ENCODE peak calls at places on chromosomes 13 and 19, in six cellular contexts. One of them, this sample, is unnamed.

GRCh38 chr19:31819837-31820236 is 470.6 kb upstream of the TSHZ3 start:
- DNase-seq in CD8-positive, alpha-beta T cell: no peak
- DNase-seq in cardiac muscle cell: no peak
- DNase-seq in lung: no peak
- DNase-seq in pancreas: no peak
- DNase-seq in mammary epithelial cell: no peak
- DNase-seq in this sample: no peak

GRCh38 chr19:13847900-13848677 is 28.8 kb upstream of the NANOS3 start:
- DNase-seq in mammary epithelial cell: no peak
- DNase-seq in cardiac muscle cell: no peak
- DNase-seq in lung: no peak
- DNase-seq in pancreas: no peak
- DNase-seq in CD8-positive, alpha-beta T cell: no peak
- DNase-seq in this sample: no peak

GRCh38 chr19:46218160-46218559 is 11.4 kb upstream of the IGFL1 start:
- DNase-seq in cardiac muscle cell: peak
- DNase-seq in lung: no peak
- DNase-seq in mammary epithelial cell: peak
- DNase-seq in CD8-positive, alpha-beta T cell: no peak
- DNase-seq in pancreas: no peak
- DNase-seq in this sample: no peak

GRCh38 chr19:34173145-34173956 is 1.0 kb downstream of the LSM14A start:
- DNase-seq in cardiac muscle cell: peak
- DNase-seq in mammary epithelial cell: peak
- DNase-seq in CD8-positive, alpha-beta T cell: no peak
- DNase-seq in lung: peak
- DNase-seq in pancreas: no peak
- DNase-seq in this sample: no peak

GRCh38 chr19:35168261-35168660 is 13.7 kb downstream of the FXYD5 start:
- DNase-seq in mammary epithelial cell: peak
- DNase-seq in pancreas: no peak
- DNase-seq in cardiac muscle cell: no peak
- DNase-seq in CD8-positive, alpha-beta T cell: no peak
- DNase-seq in lung: no peak
- DNase-seq in this sample: no peak

GRCh38 chr13:97109841-97110492 is 112.2 kb upstream of the MBNL2 start:
- DNase-seq in mammary epithelial cell: peak
- DNase-seq in cardiac muscle cell: peak
- DNase-seq in lung: peak
- DNase-seq in CD8-positive, alpha-beta T cell: peak
- DNase-seq in pancreas: peak
- DNase-seq in this sample: peak

GRCh38 chr13:33006646-33007045 is 9.6 kb upstream of the KL start:
- DNase-seq in lung: no peak
- DNase-seq in mammary epithelial cell: no peak
- DNase-seq in pancreas: no peak
- DNase-seq in CD8-positive, alpha-beta T cell: no peak
- DNase-seq in cardiac muscle cell: no peak
- DNase-seq in this sample: no peak

GRCh38 chr13:21074601-21075302 is 13.4 kb upstream of the LATS2 start:
- DNase-seq in CD8-positive, alpha-beta T cell: peak
- DNase-seq in mammary epithelial cell: no peak
- DNase-seq in pancreas: no peak
- DNase-seq in lung: no peak
- DNase-seq in cardiac muscle cell: no peak
- DNase-seq in this sample: no peak

GRCh38 chr13:27625839-27626238 is 4.1 kb downstream of the POLR1D start:
- DNase-seq in cardiac muscle cell: no peak
- DNase-seq in pancreas: no peak
- DNase-seq in CD8-positive, alpha-beta T cell: no peak
- DNase-seq in mammary epithelial cell: no peak
- DNase-seq in lung: no peak
- DNase-seq in this sample: no peak

GRCh38 chr13:27628081-27628480 is 6.4 kb downstream of the POLR1D start:
- DNase-seq in pancreas: no peak
- DNase-seq in CD8-positive, alpha-beta T cell: no peak
- DNase-seq in cardiac muscle cell: no peak
- DNase-seq in mammary epithelial cell: no peak
- DNase-seq in lung: no peak
- DNase-seq in this sample: no peak

GRCh38 chr13:27624071-27624470 is 2.4 kb downstream of the POLR1D start:
- DNase-seq in cardiac muscle cell: no peak
- DNase-seq in lung: no peak
- DNase-seq in pancreas: no peak
- DNase-seq in CD8-positive, alpha-beta T cell: no peak
- DNase-seq in mammary epithelial cell: no peak
- DNase-seq in this sample: no peak

GRCh38 chr13:27631156-27631555 is 9.5 kb downstream of the POLR1D start:
- DNase-seq in CD8-positive, alpha-beta T cell: no peak
- DNase-seq in mammary epithelial cell: no peak
- DNase-seq in pancreas: no peak
- DNase-seq in lung: no peak
- DNase-seq in cardiac muscle cell: no peak
- DNase-seq in this sample: no peak

DNA sequence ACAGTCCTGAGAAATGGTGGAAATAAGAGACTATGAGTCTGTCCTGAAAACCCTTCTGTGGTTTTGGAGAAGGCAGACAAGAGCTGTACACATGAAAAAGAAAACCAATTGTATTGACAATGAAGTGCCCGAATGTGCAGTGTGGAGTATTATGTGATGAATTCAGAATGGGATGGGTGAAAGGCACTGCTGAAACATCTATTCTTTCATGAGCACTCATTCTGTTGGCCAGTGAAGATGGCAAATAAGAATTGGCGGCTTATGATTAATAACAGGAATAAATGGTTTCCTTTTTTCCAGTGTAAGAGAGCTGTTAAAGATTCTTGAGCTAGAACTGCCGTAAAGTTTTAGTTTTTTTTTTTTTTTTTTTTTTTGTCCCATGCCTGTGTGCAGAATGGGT is 5.7 kb downstream of the POLR1D start:
- DNase-seq in CD8-positive, alpha-beta T cell: no peak
- DNase-seq in mammary epithelial cell: no peak
- DNase-seq in lung: no peak
- DNase-seq in cardiac muscle cell: no peak
- DNase-seq in pancreas: no peak
- DNase-seq in this sample: no peak
- H3K27ac ChIP-seq in CD8-positive, alpha-beta T cell: no peak
- H3K27ac ChIP-seq in mammary epithelial cell: no peak
- H3K27ac ChIP-seq in lung: no peak
- H3K27ac ChIP-seq in cardiac muscle cell: no peak
- H3K27ac ChIP-seq in pancreas: no peak
- H3K27ac ChIP-seq in this sample: no peak

DNA sequence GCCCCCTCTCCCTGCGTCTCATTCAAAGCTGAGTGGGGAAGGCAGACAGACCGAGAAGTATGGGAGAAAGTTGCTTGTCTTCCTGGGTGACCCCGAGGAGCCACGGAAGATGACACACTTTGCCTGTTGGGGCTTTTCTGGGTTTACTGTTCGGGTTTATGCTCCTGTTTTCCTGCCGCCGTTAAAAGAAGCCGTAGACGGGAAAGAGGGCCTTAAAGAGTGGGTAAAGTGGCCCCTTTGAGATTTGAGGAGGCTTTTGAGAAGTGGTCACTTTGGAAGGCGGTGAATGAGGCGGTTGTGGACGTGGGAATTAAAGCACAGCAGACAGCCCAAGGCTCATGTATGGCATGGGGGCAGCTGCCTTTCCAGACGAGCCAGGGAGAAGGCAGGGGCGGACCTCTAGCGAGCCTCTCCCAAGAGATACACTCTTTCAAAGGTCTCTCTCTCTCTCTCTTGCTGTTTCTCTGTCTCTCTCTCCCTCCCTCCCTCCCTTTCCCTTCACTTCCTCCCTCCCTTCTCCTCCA is 493 bp upstream of the LHFPL6 start:
- DNase-seq in cardiac muscle cell: peak
- DNase-seq in lung: peak
- DNase-seq in CD8-positive, alpha-beta T cell: no peak
- DNase-seq in pancreas: no peak
- DNase-seq in mammary epithelial cell: no peak
- DNase-seq in this sample: peak
- H3K27ac ChIP-seq in cardiac muscle cell: peak
- H3K27ac ChIP-seq in lung: peak
- H3K27ac ChIP-seq in CD8-positive, alpha-beta T cell: no peak
- H3K27ac ChIP-seq in pancreas: peak
- H3K27ac ChIP-seq in mammary epithelial cell: peak
- H3K27ac ChIP-seq in this sample: peak

DNA sequence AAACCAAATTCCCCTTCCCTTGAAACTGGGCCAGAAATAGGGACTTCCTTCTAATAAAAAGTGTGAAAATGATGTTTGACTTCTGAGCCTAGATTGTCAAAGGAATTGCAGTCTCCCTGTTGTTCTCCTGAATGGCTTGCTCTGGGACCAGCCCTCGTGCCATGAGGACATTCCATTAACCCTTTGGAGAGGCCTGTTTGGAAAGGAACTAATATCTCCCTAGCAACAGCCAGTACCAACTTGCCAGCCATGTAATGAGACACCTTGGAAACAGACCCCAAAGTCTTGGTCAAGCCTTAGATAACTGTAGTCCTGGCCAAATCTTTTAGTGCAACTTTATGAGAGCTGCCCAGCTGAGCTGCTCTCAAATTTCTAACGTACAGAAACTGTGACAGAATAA is 8.1 kb upstream of the SIAH3 start:
- DNase-seq in CD8-positive, alpha-beta T cell: no peak
- DNase-seq in cardiac muscle cell: peak
- DNase-seq in lung: no peak
- DNase-seq in mammary epithelial cell: peak
- DNase-seq in pancreas: no peak
- DNase-seq in this sample: no peak
- H3K27ac ChIP-seq in CD8-positive, alpha-beta T cell: no peak
- H3K27ac ChIP-seq in cardiac muscle cell: no peak
- H3K27ac ChIP-seq in lung: no peak
- H3K27ac ChIP-seq in mammary epithelial cell: no peak
- H3K27ac ChIP-seq in pancreas: no peak
- H3K27ac ChIP-seq in this sample: no peak

GRCh38 chr13:47930649-47931165 is 70.4 kb downstream of the SUCLA2 start:
- DNase-seq in pancreas: no peak
- DNase-seq in lung: no peak
- DNase-seq in mammary epithelial cell: no peak
- DNase-seq in CD8-positive, alpha-beta T cell: no peak
- DNase-seq in cardiac muscle cell: no peak
- DNase-seq in this sample: no peak

GRCh38 chr13:47929156-47929555 is 71.9 kb downstream of the SUCLA2 start:
- DNase-seq in cardiac muscle cell: no peak
- DNase-seq in mammary epithelial cell: no peak
- DNase-seq in lung: no peak
- DNase-seq in CD8-positive, alpha-beta T cell: no peak
- DNase-seq in pancreas: no peak
- DNase-seq in this sample: no peak

GRCh38 chr13:47932953-47933687 is 68.0 kb downstream of the SUCLA2 start:
- DNase-seq in CD8-positive, alpha-beta T cell: no peak
- DNase-seq in lung: no peak
- DNase-seq in mammary epithelial cell: peak
- DNase-seq in cardiac muscle cell: no peak
- DNase-seq in pancreas: no peak
- DNase-seq in this sample: no peak

GRCh38 chr13:47934371-47934770 is 66.7 kb downstream of the SUCLA2 start:
- DNase-seq in pancreas: no peak
- DNase-seq in cardiac muscle cell: no peak
- DNase-seq in mammary epithelial cell: no peak
- DNase-seq in CD8-positive, alpha-beta T cell: no peak
- DNase-seq in lung: no peak
- DNase-seq in this sample: no peak

DNA sequence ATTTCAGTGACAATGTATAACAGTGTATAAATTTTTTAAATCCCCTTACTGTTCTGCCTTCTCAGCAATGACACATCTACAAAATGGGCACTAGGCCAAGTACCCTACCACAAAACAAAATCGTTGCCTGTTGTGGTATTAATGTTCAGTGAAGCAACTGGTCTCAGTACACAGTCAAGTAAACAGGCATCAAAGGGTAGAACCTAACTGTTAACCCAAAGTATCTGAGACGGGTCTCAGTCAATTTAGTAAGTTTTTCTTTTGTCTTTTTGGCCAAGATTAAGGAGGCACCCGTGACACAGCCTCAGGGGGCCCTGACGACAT is 67.4 kb downstream of the SUCLA2 start:
- DNase-seq in mammary epithelial cell: peak
- DNase-seq in cardiac muscle cell: no peak
- DNase-seq in CD8-positive, alpha-beta T cell: no peak
- DNase-seq in pancreas: no peak
- DNase-seq in lung: no peak
- DNase-seq in this sample: no peak
- H3K27ac ChIP-seq in mammary epithelial cell: no peak
- H3K27ac ChIP-seq in cardiac muscle cell: no peak
- H3K27ac ChIP-seq in CD8-positive, alpha-beta T cell: no peak
- H3K27ac ChIP-seq in pancreas: peak
- H3K27ac ChIP-seq in lung: no peak
- H3K27ac ChIP-seq in this sample: peak